ENCODE peak calls at places on chromosomes 11 and 22, in five cellular contexts. One of them, this sample, is unnamed.

GRCh38 chr11:2077061-2077802 is 62.0 kb downstream of the IGF2 start:
- DNase-seq in colonic mucosa: no peak
- DNase-seq in brain microvascular endothelial cell: peak
- DNase-seq in foreskin fibroblast: peak
- DNase-seq in fibroblast of pulmonary artery: peak
- DNase-seq in this sample: no peak

GRCh38 chr11:96013459-96014213 is 89.7 kb upstream of the MTMR2 start:
- DNase-seq in foreskin fibroblast: no peak
- DNase-seq in fibroblast of pulmonary artery: no peak
- DNase-seq in colonic mucosa: no peak
- DNase-seq in brain microvascular endothelial cell: no peak
- DNase-seq in this sample: no peak

GRCh38 chr11:67563354-67564114 is 20.1 kb upstream of the GSTP1 start:
- DNase-seq in foreskin fibroblast: peak
- DNase-seq in brain microvascular endothelial cell: peak
- DNase-seq in fibroblast of pulmonary artery: peak
- DNase-seq in colonic mucosa: peak
- DNase-seq in this sample: peak

GRCh38 chr11:83511646-83512045 is 225.5 kb upstream of the CCDC90B start:
- DNase-seq in fibroblast of pulmonary artery: no peak
- DNase-seq in colonic mucosa: no peak
- DNase-seq in foreskin fibroblast: no peak
- DNase-seq in brain microvascular endothelial cell: no peak
- DNase-seq in this sample: no peak

GRCh38 chr22:44735518-44736428 is 16.6 kb upstream of the ARHGAP8 start:
- DNase-seq in colonic mucosa: peak
- DNase-seq in fibroblast of pulmonary artery: peak
- DNase-seq in foreskin fibroblast: peak
- DNase-seq in brain microvascular endothelial cell: peak
- DNase-seq in this sample: no peak

GRCh38 chr11:102279641-102280170 is 37.6 kb upstream of the BIRC3 start:
- DNase-seq in foreskin fibroblast: peak
- DNase-seq in brain microvascular endothelial cell: peak
- DNase-seq in colonic mucosa: peak
- DNase-seq in fibroblast of pulmonary artery: peak
- DNase-seq in this sample: no peak

GRCh38 chr11:65310215-65310614 is 4.5 kb upstream of the CDC42EP2 start:
- DNase-seq in foreskin fibroblast: peak
- DNase-seq in brain microvascular endothelial cell: no peak
- DNase-seq in colonic mucosa: peak
- DNase-seq in fibroblast of pulmonary artery: no peak
- DNase-seq in this sample: no peak

GRCh38 chr11:100232006-100232405 is 455.1 kb upstream of the ARHGAP42 start:
- DNase-seq in fibroblast of pulmonary artery: no peak
- DNase-seq in colonic mucosa: no peak
- DNase-seq in foreskin fibroblast: no peak
- DNase-seq in brain microvascular endothelial cell: no peak
- DNase-seq in this sample: no peak

GRCh38 chr22:47382164-47382890 is 619.9 kb downstream of the TBC1D22A start:
- DNase-seq in fibroblast of pulmonary artery: no peak
- DNase-seq in brain microvascular endothelial cell: no peak
- DNase-seq in colonic mucosa: no peak
- DNase-seq in foreskin fibroblast: no peak
- DNase-seq in this sample: no peak

GRCh38 chr11:126115820-126116319 is 53.2 kb upstream of the CDON start:
- DNase-seq in foreskin fibroblast: peak
- DNase-seq in brain microvascular endothelial cell: peak
- DNase-seq in fibroblast of pulmonary artery: peak
- DNase-seq in colonic mucosa: peak
- DNase-seq in this sample: peak

GRCh38 chr22:24952837-24953293 is 349 bp downstream of the KIAA1671 start:
- DNase-seq in colonic mucosa: peak
- DNase-seq in foreskin fibroblast: peak
- DNase-seq in brain microvascular endothelial cell: peak
- DNase-seq in fibroblast of pulmonary artery: peak
- DNase-seq in this sample: no peak

GRCh38 chr11:2447951-2448650 is 3.3 kb downstream of the KCNQ1 start:
- DNase-seq in fibroblast of pulmonary artery: no peak
- DNase-seq in foreskin fibroblast: no peak
- DNase-seq in brain microvascular endothelial cell: no peak
- DNase-seq in colonic mucosa: no peak
- DNase-seq in this sample: no peak

GRCh38 chr11:2298131-2298794 is 3.5 kb downstream of the C11orf21 start:
- DNase-seq in foreskin fibroblast: no peak
- DNase-seq in colonic mucosa: peak
- DNase-seq in fibroblast of pulmonary artery: no peak
- DNase-seq in brain microvascular endothelial cell: no peak
- DNase-seq in this sample: no peak

GRCh38 chr11:94795799-94796580 is 27.8 kb downstream of the AMOTL1 start:
- DNase-seq in brain microvascular endothelial cell: no peak
- DNase-seq in foreskin fibroblast: no peak
- DNase-seq in colonic mucosa: no peak
- DNase-seq in fibroblast of pulmonary artery: no peak
- DNase-seq in this sample: no peak
- H3K4me3 ChIP-seq in brain microvascular endothelial cell: peak
- H3K4me3 ChIP-seq in foreskin fibroblast: peak
- H3K4me3 ChIP-seq in colonic mucosa: no peak
- H3K4me3 ChIP-seq in fibroblast of pulmonary artery: peak
- H3K4me3 ChIP-seq in this sample: no peak

GRCh38 chr22:41099036-41099435 is 6.6 kb downstream of the EP300 start:
- DNase-seq in foreskin fibroblast: no peak
- DNase-seq in colonic mucosa: no peak
- DNase-seq in brain microvascular endothelial cell: no peak
- DNase-seq in fibroblast of pulmonary artery: no peak
- DNase-seq in this sample: no peak
- H3K4me3 ChIP-seq in foreskin fibroblast: no peak
- H3K4me3 ChIP-seq in colonic mucosa: no peak
- H3K4me3 ChIP-seq in brain microvascular endothelial cell: no peak
- H3K4me3 ChIP-seq in fibroblast of pulmonary artery: no peak
- H3K4me3 ChIP-seq in this sample: no peak

DNA sequence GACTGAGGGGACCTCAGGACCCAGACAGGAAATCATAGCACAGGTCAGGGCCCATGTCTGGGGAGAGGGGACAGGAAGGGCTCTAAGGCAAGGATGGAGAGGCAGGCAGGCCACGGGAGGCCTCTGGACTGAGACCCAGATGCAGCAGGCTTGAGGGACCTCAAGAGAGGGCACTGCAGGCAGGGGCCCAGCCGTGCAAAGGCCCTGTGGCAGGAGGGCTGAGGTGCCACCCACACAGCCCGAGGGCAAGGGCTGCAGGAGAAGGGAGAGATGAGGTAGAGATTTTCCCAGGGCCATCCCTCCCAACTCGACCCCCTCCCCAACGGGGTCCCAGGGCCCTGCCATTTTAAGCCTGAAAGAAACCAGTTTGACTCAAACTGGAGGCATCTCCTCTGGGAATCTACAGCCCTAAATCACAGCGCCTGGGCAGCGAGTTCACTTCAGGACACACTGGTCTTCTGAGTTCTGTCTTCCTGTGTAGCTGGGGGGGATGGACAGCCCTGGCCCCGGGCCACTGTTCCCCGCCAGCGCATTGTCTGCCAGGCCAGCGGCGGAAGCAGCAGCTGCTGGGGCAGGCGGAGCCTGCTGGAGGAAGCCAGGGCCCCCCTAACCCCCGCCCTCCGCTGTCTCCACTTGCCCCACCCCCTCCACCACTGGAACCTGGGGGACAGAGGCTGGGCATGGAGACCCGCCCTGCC is 20.3 kb upstream of the WNT7B start:
- DNase-seq in foreskin fibroblast: peak
- DNase-seq in fibroblast of pulmonary artery: peak
- DNase-seq in brain microvascular endothelial cell: peak
- DNase-seq in colonic mucosa: peak
- DNase-seq in this sample: no peak
- H3K4me3 ChIP-seq in foreskin fibroblast: no peak
- H3K4me3 ChIP-seq in fibroblast of pulmonary artery: no peak
- H3K4me3 ChIP-seq in brain microvascular endothelial cell: no peak
- H3K4me3 ChIP-seq in colonic mucosa: no peak
- H3K4me3 ChIP-seq in this sample: no peak

GRCh38 chr11:17543574-17544180 is 539 bp downstream of the USH1C start:
- DNase-seq in fibroblast of pulmonary artery: no peak
- DNase-seq in brain microvascular endothelial cell: no peak
- DNase-seq in foreskin fibroblast: no peak
- DNase-seq in colonic mucosa: peak
- DNase-seq in this sample: no peak
- H3K4me3 ChIP-seq in fibroblast of pulmonary artery: no peak
- H3K4me3 ChIP-seq in brain microvascular endothelial cell: no peak
- H3K4me3 ChIP-seq in foreskin fibroblast: no peak
- H3K4me3 ChIP-seq in colonic mucosa: peak
- H3K4me3 ChIP-seq in this sample: no peak

GRCh38 chr11:73259406-73260126 is 12.6 kb upstream of the P2RY6 start:
- DNase-seq in colonic mucosa: no peak
- DNase-seq in foreskin fibroblast: no peak
- DNase-seq in brain microvascular endothelial cell: no peak
- DNase-seq in fibroblast of pulmonary artery: no peak
- DNase-seq in this sample: no peak

GRCh38 chr11:73252577-73253191 is 19.5 kb upstream of the P2RY6 start:
- DNase-seq in foreskin fibroblast: no peak
- DNase-seq in brain microvascular endothelial cell: no peak
- DNase-seq in fibroblast of pulmonary artery: no peak
- DNase-seq in colonic mucosa: no peak
- DNase-seq in this sample: no peak

GRCh38 chr11:73260127-73260457 is 12.0 kb upstream of the P2RY6 start:
- DNase-seq in colonic mucosa: no peak
- DNase-seq in fibroblast of pulmonary artery: no peak
- DNase-seq in foreskin fibroblast: no peak
- DNase-seq in brain microvascular endothelial cell: no peak
- DNase-seq in this sample: no peak

GRCh38 chr11:73258104-73258684 is 13.9 kb upstream of the P2RY6 start:
- DNase-seq in brain microvascular endothelial cell: no peak
- DNase-seq in foreskin fibroblast: no peak
- DNase-seq in fibroblast of pulmonary artery: no peak
- DNase-seq in colonic mucosa: no peak
- DNase-seq in this sample: peak

DNA sequence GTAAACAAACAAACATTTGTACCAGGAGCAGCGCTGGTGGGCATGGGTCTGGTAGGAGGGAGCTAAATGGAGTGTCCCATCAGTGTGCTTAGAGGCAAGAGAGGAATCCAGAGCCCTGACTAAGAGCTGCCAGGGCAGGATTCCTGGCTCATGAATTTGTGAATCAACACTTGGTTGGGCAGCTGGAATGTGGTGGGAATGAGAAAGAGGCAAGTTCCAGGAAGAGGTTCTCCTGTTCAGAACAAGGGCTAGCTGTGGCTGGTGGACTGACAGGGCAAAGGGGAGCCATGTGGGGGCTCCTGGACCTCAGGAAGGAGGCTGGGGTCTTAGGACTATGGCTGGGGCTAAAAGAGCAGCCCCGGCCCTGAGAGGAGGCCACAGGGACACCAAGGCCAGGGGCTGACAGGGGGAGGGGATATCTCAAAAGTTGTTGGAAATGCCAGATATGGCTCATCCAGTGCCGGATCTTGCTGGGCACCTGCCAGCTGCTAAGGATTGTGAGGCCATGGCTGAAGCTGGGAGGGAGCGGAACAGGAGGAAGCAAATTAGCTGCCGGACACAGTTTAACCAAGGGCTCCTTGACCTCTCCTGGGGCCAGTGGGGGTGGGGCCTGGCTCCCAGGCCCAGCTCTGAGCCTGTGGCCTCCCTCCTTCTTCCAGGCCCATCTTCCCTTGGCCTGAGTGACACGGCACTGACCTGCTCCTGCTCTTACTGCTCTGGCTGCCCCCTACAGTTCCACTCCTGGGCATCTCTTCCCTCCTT is 14.6 kb upstream of the P2RY6 start:
- DNase-seq in brain microvascular endothelial cell: peak
- DNase-seq in foreskin fibroblast: peak
- DNase-seq in fibroblast of pulmonary artery: peak
- DNase-seq in colonic mucosa: no peak
- DNase-seq in this sample: peak
- H3K4me3 ChIP-seq in brain microvascular endothelial cell: no peak
- H3K4me3 ChIP-seq in foreskin fibroblast: no peak
- H3K4me3 ChIP-seq in fibroblast of pulmonary artery: no peak
- H3K4me3 ChIP-seq in colonic mucosa: no peak
- H3K4me3 ChIP-seq in this sample: no peak

DNA sequence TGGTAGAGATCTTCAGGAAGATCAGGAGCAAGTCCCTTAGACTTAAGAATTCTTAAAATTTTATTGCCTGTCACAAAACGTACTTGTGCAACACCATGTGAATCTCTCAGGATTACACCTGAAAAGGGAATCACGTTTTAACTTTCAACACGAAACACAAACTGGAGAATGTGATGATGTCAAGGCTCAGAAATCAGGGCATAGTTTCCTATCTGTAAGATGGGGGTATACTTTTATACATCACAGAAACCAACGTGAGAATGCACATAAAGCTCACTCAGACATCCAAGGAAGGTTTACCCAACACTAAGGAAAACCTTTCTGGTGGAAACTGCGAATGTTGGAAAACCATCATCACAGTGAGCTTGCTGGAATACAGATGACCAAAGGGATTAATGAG is 2.0 kb downstream of the RPS13 start:
- DNase-seq in colonic mucosa: no peak
- DNase-seq in fibroblast of pulmonary artery: no peak
- DNase-seq in foreskin fibroblast: no peak
- DNase-seq in brain microvascular endothelial cell: no peak
- DNase-seq in this sample: no peak
- H3K4me3 ChIP-seq in colonic mucosa: no peak
- H3K4me3 ChIP-seq in fibroblast of pulmonary artery: peak
- H3K4me3 ChIP-seq in foreskin fibroblast: peak
- H3K4me3 ChIP-seq in brain microvascular endothelial cell: peak
- H3K4me3 ChIP-seq in this sample: peak

GRCh38 chr22:39664485-39665200 is 94.1 kb downstream of the CACNA1I start:
- DNase-seq in colonic mucosa: peak
- DNase-seq in foreskin fibroblast: no peak
- DNase-seq in fibroblast of pulmonary artery: no peak
- DNase-seq in brain microvascular endothelial cell: no peak
- DNase-seq in this sample: no peak
- H3K4me3 ChIP-seq in colonic mucosa: no peak
- H3K4me3 ChIP-seq in foreskin fibroblast: no peak
- H3K4me3 ChIP-seq in fibroblast of pulmonary artery: no peak
- H3K4me3 ChIP-seq in brain microvascular endothelial cell: no peak
- H3K4me3 ChIP-seq in this sample: no peak

GRCh38 chr22:20395181-20395896 is 1.4 kb downstream of the ZNF74 start:
- DNase-seq in fibroblast of pulmonary artery: no peak
- DNase-seq in foreskin fibroblast: no peak
- DNase-seq in colonic mucosa: no peak
- DNase-seq in brain microvascular endothelial cell: no peak
- DNase-seq in this sample: peak

GRCh38 chr22:20393705-20394476 is at the start of gene ZNF74:
- DNase-seq in foreskin fibroblast: peak
- DNase-seq in brain microvascular endothelial cell: peak
- DNase-seq in colonic mucosa: peak
- DNase-seq in fibroblast of pulmonary artery: peak
- DNase-seq in this sample: peak

GRCh38 chr22:20397498-20397897 is 3.5 kb downstream of the ZNF74 start:
- DNase-seq in foreskin fibroblast: no peak
- DNase-seq in fibroblast of pulmonary artery: no peak
- DNase-seq in colonic mucosa: no peak
- DNase-seq in brain microvascular endothelial cell: no peak
- DNase-seq in this sample: no peak

GRCh38 chr22:20396639-20397038 is 2.7 kb downstream of the ZNF74 start:
- DNase-seq in fibroblast of pulmonary artery: no peak
- DNase-seq in brain microvascular endothelial cell: peak
- DNase-seq in colonic mucosa: no peak
- DNase-seq in foreskin fibroblast: peak
- DNase-seq in this sample: no peak

DNA sequence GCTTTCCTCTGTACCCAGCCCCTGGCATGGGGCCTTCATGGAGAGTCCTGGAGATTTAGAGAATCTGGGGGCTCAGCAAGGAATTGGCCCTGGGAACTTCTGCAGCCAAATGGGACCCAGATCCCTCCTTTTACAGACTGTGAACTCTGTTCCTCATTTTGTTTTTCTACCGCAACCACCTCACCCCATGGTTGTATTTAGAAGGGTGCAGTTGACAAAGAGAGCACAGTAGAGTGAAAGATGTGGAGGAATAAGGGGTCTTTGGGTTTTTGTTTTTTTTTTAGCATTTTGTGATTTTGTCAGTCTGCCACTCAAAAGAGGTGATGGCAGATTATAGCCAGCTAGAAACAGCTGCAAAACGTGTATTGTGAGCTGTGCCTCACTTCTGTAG is 1.9 kb downstream of the ZNF74 start:
- DNase-seq in brain microvascular endothelial cell: no peak
- DNase-seq in foreskin fibroblast: no peak
- DNase-seq in colonic mucosa: no peak
- DNase-seq in fibroblast of pulmonary artery: no peak
- DNase-seq in this sample: no peak
- H3K4me3 ChIP-seq in brain microvascular endothelial cell: no peak
- H3K4me3 ChIP-seq in foreskin fibroblast: no peak
- H3K4me3 ChIP-seq in colonic mucosa: no peak
- H3K4me3 ChIP-seq in fibroblast of pulmonary artery: no peak
- H3K4me3 ChIP-seq in this sample: no peak

This sample was measured in retinal pigment epithelial cell.